ENCODE peak calls at places on chromosomes 5 and 9, in seven cellular contexts. A is GM23248; S is right atrium auricular region; M is heart left ventricle; K is colonic mucosa; V is osteoblast; W is CD8-positive, alpha-beta memory T cell. J is an unnamed sample.
A peak's percentile ranks its signal among the peaks of the same experiment; 100 is the strongest.

GRCh38 chr5:115949096-115949495 is 13.2 kb upstream of the LVRN start:
- DNase-seq in W (no peak), K (no peak), S (no peak), A (peak; percentile 53), V (no peak), M (no peak), J (no peak)

GRCh38 chr5:90221947-90222346 is 187.6 kb downstream of the CETN3 start:
- DNase-seq in V (no peak), W (no peak), S (no peak), M (no peak), K (no peak), A (peak; percentile 28), J (no peak)

GRCh38 chr5:168401880-168402279 is 84.4 kb upstream of the RARS1 start:
- DNase-seq in W (no peak), A (no peak), V (no peak), S (no peak), M (no peak), K (no peak), J (no peak)

GRCh38 chr9:92100237-92100911 is 14.8 kb downstream of the SPTLC1 start:
- DNase-seq in A (peak; percentile 83), W (no peak), M (no peak), K (no peak), V (peak; percentile 86), S (no peak), J (no peak)

GRCh38 chr5:151477106-151477505 is 29.7 kb downstream of the SLC36A1 start:
- DNase-seq in W (no peak), S (no peak), A (peak; percentile 58), K (no peak), V (no peak), M (no peak), J (no peak)

GRCh38 chr5:164013077-164013670 is 507.8 kb downstream of the MAT2B start:
- DNase-seq in W (no peak), A (peak; percentile 64), K (peak; percentile 59), V (no peak), M (no peak), S (no peak), J (no peak)

GRCh38 chr9:70113403-70114022 is 69.9 kb downstream of the MAMDC2 start:
- DNase-seq in M (peak; percentile 65), S (peak; percentile 77), W (no peak), K (peak; percentile 54), A (peak; percentile 80), V (peak; percentile 86), J (no peak)

GRCh38 chr5:142568996-142569335 is 116.9 kb downstream of the FGF1 start:
- DNase-seq in K (no peak), V (no peak), A (no peak), M (no peak), S (no peak), W (no peak), J (no peak)

GRCh38 chr9:136502196-136502595 is 19.4 kb upstream of the SEC16A start:
- DNase-seq in W (no peak), A (no peak), S (no peak), M (no peak), K (no peak), V (no peak), J (no peak)

GRCh38 chr5:177194278-177194677 is 60.7 kb downstream of the NSD1 start:
- DNase-seq in S (no peak), V (peak; percentile 79), W (no peak), M (no peak), K (no peak), A (peak; percentile 93), J (peak; percentile 10)

GRCh38 chr5:136816327-136816726 is 451.0 kb upstream of the TRPC7 start:
- DNase-seq in M (no peak), W (no peak), A (no peak), S (no peak), V (no peak), K (no peak), J (no peak)

GRCh38 chr5:124796495-124796894 is 50.1 kb upstream of the ZNF608 start:
- DNase-seq in K (no peak), V (no peak), S (no peak), M (no peak), A (no peak), W (no peak), J (no peak)

GRCh38 chr5:78829811-78830499 is 155.2 kb downstream of the ARSB start:
- DNase-seq in A (no peak), W (no peak), V (peak; percentile 52), M (peak; percentile 77), S (peak; percentile 76), K (peak; percentile 30), J (no peak)

GRCh38 chr5:122895141-122895540 is 49.7 kb downstream of the SNX24 start:
- DNase-seq in W (no peak), M (no peak), V (no peak), K (no peak), S (no peak), A (no peak), J (no peak)

GRCh38 chr5:102511666-102512065 is 12.9 kb upstream of the SLCO6A1 start:
- DNase-seq in M (no peak), S (peak; percentile 63), K (no peak), V (no peak), W (no peak), A (peak; percentile 50), J (no peak)

GRCh38 chr5:113293613-113294340 is 141.0 kb downstream of the TSSK1B start:
- DNase-seq in A (peak; percentile 65), W (no peak), K (no peak), S (peak; percentile 67), V (peak; percentile 70), M (no peak), J (no peak)

GRCh38 chr5:74320526-74320925 is 320.0 kb downstream of the ENC1 start:
- DNase-seq in K (no peak), S (no peak), M (no peak), V (no peak), A (no peak), W (no peak), J (no peak)

GRCh38 chr9:129525781-129526180 is 95.1 kb downstream of the C9orf50 start:
- DNase-seq in V (no peak), A (no peak), M (no peak), W (no peak), S (no peak), K (no peak), J (no peak)
- H3K4me3 ChIP-seq in V (no peak overlapping the region), A (no peak overlapping the region), M (no peak overlapping the region), W (no peak overlapping the region), S (no peak overlapping the region), K (no peak overlapping the region), J (no peak overlapping the region)

GRCh38 chr9:23771746-23772145 is 54.3 kb downstream of the ELAVL2 start:
- DNase-seq in A (no peak), S (no peak), M (no peak), K (no peak), W (no peak), V (no peak), J (no peak)

GRCh38 chr9:23775549-23775948 is 50.5 kb downstream of the ELAVL2 start:
- DNase-seq in V (no peak), M (no peak), K (no peak), W (no peak), S (no peak), A (no peak), J (no peak)

GRCh38 chr9:23769307-23769935 is 56.6 kb downstream of the ELAVL2 start:
- DNase-seq in M (no peak), V (no peak), W (no peak), A (peak; percentile 63), K (no peak), S (no peak), J (peak; percentile 25)

GRCh38 chr9:23774266-23774665 is 51.8 kb downstream of the ELAVL2 start:
- DNase-seq in A (peak; percentile 20), S (no peak), M (no peak), V (no peak), W (no peak), K (no peak), J (no peak)

DNA sequence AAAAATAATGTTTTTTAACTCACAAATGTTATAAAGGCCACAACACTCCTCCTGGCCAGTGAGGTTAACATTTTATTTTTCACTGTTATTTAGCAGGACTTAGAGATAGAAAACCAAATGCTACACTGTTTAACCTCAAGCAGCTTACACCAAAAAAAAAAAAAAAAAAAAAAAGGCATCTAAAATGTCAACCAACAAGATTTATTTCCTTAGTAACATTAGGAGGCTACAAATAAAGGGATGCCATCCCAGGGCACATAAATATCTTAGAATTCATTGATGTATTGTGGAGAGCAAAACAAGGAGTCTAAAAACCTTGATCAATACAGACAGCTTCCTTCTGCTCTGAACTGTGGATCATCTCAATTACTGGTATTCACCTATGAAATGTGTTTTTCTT is 53.7 kb downstream of the ELAVL2 start:
- DNase-seq in V (no peak), K (no peak), M (no peak), W (no peak), A (no peak), S (no peak), J (no peak)
- H3K4me1 ChIP-seq in V (no peaks in the 10 kb centered on the region), K (no peaks in the 10 kb centered on the region), M (no peaks in the 10 kb centered on the region), W (no peaks in the 10 kb centered on the region), A (no peaks in the 10 kb centered on the region), S (no peaks in the 10 kb centered on the region), J (no peaks in the 10 kb centered on the region)

GRCh38 chr9:131671150-131671549 is 68.7 kb downstream of the RAPGEF1 start:
- DNase-seq in V (no peak), A (no peak), M (no peak), S (no peak), W (no peak), K (no peak), J (no peak)

GRCh38 chr9:131672451-131672850 is 67.4 kb downstream of the RAPGEF1 start:
- DNase-seq in W (no peak), V (peak; percentile 50), A (no peak), K (no peak), M (no peak), S (peak; percentile 66), J (no peak)

GRCh38 chr9:131673531-131673930 is 66.3 kb downstream of the RAPGEF1 start:
- DNase-seq in A (no peak), W (no peak), M (no peak), K (no peak), S (peak; percentile 54), V (no peak), J (no peak)

GRCh38 chr9:131674425-131675421 is 65.2 kb downstream of the RAPGEF1 start:
- DNase-seq in M (peak; percentile 68), W (no peak), V (no peak), A (no peak), S (peak; percentile 56), K (no peak), J (no peak)

DNA sequence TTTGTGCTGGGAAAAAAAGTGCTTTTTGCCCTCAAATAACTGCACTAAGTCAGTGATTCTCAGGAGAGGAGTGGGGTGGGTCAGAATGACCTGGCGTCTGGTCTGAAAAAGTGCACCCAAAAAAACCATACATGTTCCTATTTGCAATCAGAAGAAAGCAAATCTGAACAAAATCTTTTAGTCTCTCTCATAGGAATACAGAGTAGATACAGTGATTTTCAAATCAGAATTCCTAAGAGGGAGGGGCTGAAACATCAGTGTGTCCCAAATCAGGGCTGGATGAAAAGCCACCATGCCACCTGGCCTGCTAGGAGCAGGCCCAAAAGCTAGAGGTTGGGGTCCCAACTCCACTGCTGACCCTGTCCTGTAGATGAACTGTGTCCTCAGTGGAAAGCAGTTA is 66.8 kb downstream of the RAPGEF1 start:
- DNase-seq in A (no peak), V (no peak), K (no peak), W (no peak), M (no peak), S (peak; percentile 9), J (no peak)
- H3K36me3 ChIP-seq in A (no peaks in the 10 kb centered on the region), V (no peaks in the 10 kb centered on the region), K (no peaks in the 10 kb centered on the region), W (no peaks in the 10 kb centered on the region), M (no peaks in the 10 kb centered on the region), S (no peaks in the 10 kb centered on the region), J (no peaks in the 10 kb centered on the region)

DNA sequence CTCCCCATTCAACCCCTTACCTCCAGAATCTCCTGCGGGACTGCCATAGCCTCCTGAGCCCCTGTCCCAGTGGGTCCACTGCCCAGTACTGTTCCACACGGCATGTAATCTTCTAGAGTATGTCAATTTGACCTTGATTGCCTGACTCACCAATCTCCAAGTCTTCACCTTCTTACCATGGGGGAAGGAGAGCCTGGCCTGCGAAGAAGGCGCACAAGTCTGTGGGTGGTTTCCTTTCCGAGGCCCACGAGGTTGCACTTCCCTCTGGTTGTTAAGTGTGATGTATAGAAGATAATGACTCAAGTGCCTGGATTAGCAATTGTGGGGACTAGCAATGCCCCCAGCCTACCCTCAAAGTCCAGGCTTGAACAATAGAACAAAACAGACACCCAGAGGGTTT is 8.1 kb upstream of the TENT4A start:
- DNase-seq in M (no peak), S (no peak), W (no peak), A (no peak), K (no peak), V (no peak), J (no peak)
- H3K4me3 ChIP-seq in M (no peak overlapping the region), S (no peak overlapping the region), W (no peak overlapping the region), A (peak overlapping the region; percentile 24), K (no peak overlapping the region), V (peak overlapping the region; percentile 7), J (no peak overlapping the region)

J was measured in mucosa of descending colon.